ENCODE peak calls at places on chromosome 4, in five cellular contexts. Q is activated CD8-positive, alpha-beta memory T cell treated with anti-CD3 and anti-CD28 coated beads for 48 hours; G is Daoy; K is brain microvascular endothelial cell; W is activated CD4-positive, alpha-beta T cell treated with anti-CD3 and anti-CD28 coated beads, Interleukin-2, amount 50 U/mL, for 4 hours. P is an unnamed sample.

GRCh38 chr4:174520655-174521054 is 1.6 kb downstream of the HPGD start:
- DNase-seq in Q (no peak), G (no peak), K (no peak), W (no peak), P (no peak)

GRCh38 chr4:4332529-4332928 is 42.5 kb downstream of the ZBTB49 start:
- DNase-seq in W (no peak), G (no peak), Q (no peak), K (no peak), P (no peak)

GRCh38 chr4:73208376-73208775 is 50.2 kb downstream of the ANKRD17 start:
- DNase-seq in W (no peak), Q (no peak), G (no peak), K (peak), P (no peak)

GRCh38 chr4:52883183-52883621 is 21.1 kb downstream of the RASL11B start:
- DNase-seq in K (no peak), G (no peak), Q (no peak), W (no peak), P (no peak)

GRCh38 chr4:144556636-144557035 is 89.3 kb upstream of the HHIP start:
- DNase-seq in K (no peak), W (no peak), Q (no peak), G (no peak), P (no peak)

GRCh38 chr4:48594185-48594584 is 104.1 kb downstream of the ZAR1 start:
- DNase-seq in W (no peak), Q (no peak), G (no peak), K (no peak), P (no peak)

GRCh38 chr4:10104211-10104990 is 12.2 kb downstream of the WDR1 start:
- DNase-seq in Q (no peak), W (no peak), K (no peak), G (no peak), P (no peak)

GRCh38 chr4:41144812-41145211 is 69.5 kb downstream of the APBB2 start:
- DNase-seq in G (no peak), K (no peak), Q (no peak), W (no peak), P (no peak)

GRCh38 chr4:76488905-76489798 is 54.1 kb downstream of the SHROOM3 start:
- DNase-seq in K (no peak), Q (no peak), W (no peak), G (no peak), P (no peak)

GRCh38 chr4:3037957-3038451 is 36.3 kb downstream of the HTT-AS start:
- DNase-seq in K (no peak), W (no peak), G (peak), Q (no peak), P (no peak)

GRCh38 chr4:187565416-187565815 is 430.2 kb upstream of the ZFP42 start:
- DNase-seq in K (no peak), G (no peak), W (no peak), Q (no peak), P (no peak)

P was measured in neural crest cell.